ENCODE peak calls at places on chromosomes 3 and 15, in five cellular contexts. T is GM23248, M is tibial nerve, D is lower lobe of right lung, P is sigmoid colon. N is an unnamed sample.

GRCh38 chr3:183826448-183826847 is 1.1 kb upstream of the MAP6D1 start:
- DNase-seq in M (no peak), D (no peak), P (no peak), T (no peak), N (no peak)

GRCh38 chr3:126954141-126954845 is 28.6 kb upstream of the PLXNA1 start:
- DNase-seq in D (no peak), M (no peak), T (peak; percentile 35), P (peak; percentile 42), N (no peak)

GRCh38 chr3:185200639-185201038 is 47.8 kb upstream of the C3orf70 start:
- DNase-seq in D (no peak), T (peak; percentile 85), M (no peak), P (no peak), N (peak; percentile 58)

GRCh38 chr3:70064194-70064787 is 64.8 kb downstream of the SAMMSON start:
- DNase-seq in P (no peak), T (peak; percentile 55), M (no peak), D (no peak), N (peak; percentile 71)

GRCh38 chr3:99532246-99532645 is 106.1 kb upstream of the COL8A1 start:
- DNase-seq in T (peak; percentile 81), M (no peak), D (no peak), P (no peak), N (peak; percentile 88)

GRCh38 chr15:89003865-89004725 is 84.2 kb upstream of the ABHD2 start:
- DNase-seq in T (peak; percentile 61), D (no peak), M (no peak), P (no peak), N (peak; percentile 8)

GRCh38 chr3:105824129-105824528 is 44.7 kb downstream of the CBLB start:
- DNase-seq in T (no peak), D (no peak), M (no peak), P (no peak), N (no peak)

GRCh38 chr15:92621972-92622533 is 33.5 kb downstream of the FAM174B start:
- DNase-seq in M (no peak), T (no peak), P (peak; percentile 44), D (no peak), N (no peak)

GRCh38 chr3:4584537-4585249 is 91.5 kb downstream of the ITPR1 start:
- DNase-seq in P (peak; percentile 67), T (peak; percentile 9), M (no peak), D (no peak), N (peak; percentile 18)

GRCh38 chr15:91281991-91282390 is 181.9 kb downstream of the SV2B start:
- DNase-seq in D (no peak), M (no peak), T (no peak), P (no peak), N (no peak)

GRCh38 chr15:59473226-59473625 is 35.2 kb downstream of the FAM81A start:
- DNase-seq in T (no peak), M (no peak), D (no peak), P (no peak), N (peak; percentile 75)

GRCh38 chr15:65355173-65355982 is 22.4 kb downstream of the IGDCC3 start:
- DNase-seq in P (no peak), M (no peak), T (peak; percentile 17), D (no peak), N (no peak)

GRCh38 chr3:77038468-77038927 is 1.4 kb upstream of the ROBO2 start:
- DNase-seq in T (peak; percentile 91), P (peak; percentile 87), D (peak; percentile 64), M (peak; percentile 23), N (peak; percentile 67)

GRCh38 chr3:632571-633170 is 436.1 kb downstream of the CHL1 start:
- DNase-seq in P (no peak), M (no peak), D (no peak), T (peak; percentile 22), N (peak; percentile 26)

GRCh38 chr3:13378155-13378554 is 42.0 kb downstream of the NUP210 start:
- DNase-seq in P (no peak), D (no peak), T (peak; percentile 24), M (no peak), N (no peak)

GRCh38 chr15:68277131-68277604 is 377 bp upstream of the FEM1B start:
- DNase-seq in D (peak; percentile 53), P (peak; percentile 78), T (peak; percentile 73), M (no peak), N (no peak)

GRCh38 chr15:99999282-100000070 is 266.2 kb upstream of the LYSMD4 start:
- DNase-seq in P (no peak), M (no peak), T (no peak), D (no peak), N (no peak)

GRCh38 chr15:95709959-95710695 is 620.4 kb upstream of the NR2F2 start:
- DNase-seq in T (no peak), D (no peak), M (no peak), P (no peak), N (no peak)

GRCh38 chr15:31296304-31297220 is 30.1 kb upstream of the KLF13 start:
- DNase-seq in T (no peak), P (peak; percentile 68), D (peak; percentile 76), M (peak; percentile 9), N (peak; percentile 61)

GRCh38 chr3:38519651-38520050 is 23.5 kb downstream of the EXOG start:
- DNase-seq in D (no peak), M (no peak), P (no peak), T (no peak), N (no peak)

GRCh38 chr3:170868577-170869239 is 1.3 kb downstream of the RPL22L1 start:
- DNase-seq in M (no peak), D (no peak), T (peak; percentile 24), P (no peak), N (no peak)

GRCh38 chr3:4421121-4421520 is 45.9 kb downstream of the SUMF1 start:
- DNase-seq in M (no peak), T (peak; percentile 83), P (no peak), D (no peak), N (no peak)

GRCh38 chr15:48569591-48570302 is 75.8 kb downstream of the FBN1 start:
- DNase-seq in T (no peak), M (no peak), P (no peak), D (no peak), N (no peak)

GRCh38 chr15:70149667-70150404 is 52.1 kb upstream of the TLE3 start:
- DNase-seq in M (no peak), D (no peak), P (no peak), T (peak; percentile 64), N (no peak)

GRCh38 chr3:30508319-30508718 is 98.1 kb upstream of the TGFBR2 start:
- DNase-seq in T (no peak), M (no peak), P (no peak), D (no peak), N (no peak)

GRCh38 chr3:195226900-195227447 is 44.0 kb downstream of the XXYLT1 start:
- DNase-seq in P (peak; percentile 49), D (no peak), M (no peak), T (peak; percentile 35), N (peak; percentile 46)

GRCh38 chr3:146241523-146242240 is 9.2 kb downstream of the PLSCR4 start:
- DNase-seq in M (no peak), D (no peak), P (no peak), T (no peak), N (peak; percentile 59)

GRCh38 chr3:191136347-191136746 is 62.7 kb upstream of the OSTN start:
- DNase-seq in T (peak; percentile 52), M (no peak), D (no peak), P (no peak), N (peak; percentile 63)

GRCh38 chr15:67853454-67853853 is 13.6 kb upstream of the RNU6-1 start:
- DNase-seq in P (no peak), T (no peak), D (no peak), M (no peak), N (no peak)

GRCh38 chr3:152557302-152557999 is 277.5 kb upstream of the P2RY1 start:
- DNase-seq in T (no peak), D (no peak), M (no peak), P (no peak), N (no peak)
- H3K4me3 ChIP-seq in T (no peak overlapping the region), D (no peak overlapping the region), M (no peak overlapping the region), P (no peak overlapping the region), N (no peak overlapping the region)

GRCh38 chr15:74643368-74644204 is 27.9 kb downstream of the CLK3 start:
- DNase-seq in T (no peak), M (no peak), P (no peak), D (no peak), N (no peak)
- H3K4me1 ChIP-seq in T (peaks cover 10% of the 10 kb centered on the region), M (no peaks in the 10 kb centered on the region), P (peaks cover 18% of the 10 kb centered on the region), D (peaks cover 39% of the 10 kb centered on the region), N (peaks cover 18% of the 10 kb centered on the region)

GRCh38 chr15:28107894-28108255 is 8.8 kb upstream of the OCA2 start:
- DNase-seq in M (no peak), P (no peak), D (no peak), T (no peak), N (peak; percentile 10)
- H3K4me3 ChIP-seq in M (no peak overlapping the region), P (peak overlapping the region; percentile 50), D (peak overlapping the region; percentile 60), T (no peak overlapping the region), N (no peak overlapping the region)

GRCh38 chr15:85475711-85476110 is 95.3 kb downstream of the AKAP13 start:
- DNase-seq in P (no peak), D (no peak), M (no peak), T (no peak), N (no peak)

GRCh38 chr15:85479071-85479647 is 98.8 kb downstream of the AKAP13 start:
- DNase-seq in M (no peak), D (no peak), P (no peak), T (peak; percentile 69), N (peak; percentile 79)

GRCh38 chr15:85477061-85477460 is 96.7 kb downstream of the AKAP13 start:
- DNase-seq in D (no peak), T (peak; percentile 17), P (no peak), M (no peak), N (no peak)

GRCh38 chr15:85475317-85475701 is 94.9 kb downstream of the AKAP13 start:
- DNase-seq in T (peak; percentile 17), M (no peak), P (no peak), D (no peak), N (peak; percentile 63)

GRCh38 chr15:85477730-85478129 is 97.3 kb downstream of the AKAP13 start:
- DNase-seq in T (peak; percentile 64), D (no peak), M (no peak), P (no peak), N (peak; percentile 55)
- H3K4me1 ChIP-seq in T (peaks cover 74% of the 10 kb centered on the region), D (peaks cover 64% of the 10 kb centered on the region), M (peaks cover 35% of the 10 kb centered on the region), P (peaks cover 84% of the 10 kb centered on the region), N (peaks cover 40% of the 10 kb centered on the region)

GRCh38 chr3:55812403-55813013 is 325.4 kb upstream of the WNT5A start:
- DNase-seq in M (no peak), D (no peak), P (no peak), T (no peak), N (no peak)

GRCh38 chr3:55817177-55817576 is 330.1 kb upstream of the WNT5A start:
- DNase-seq in M (no peak), T (no peak), D (no peak), P (no peak), N (no peak)

GRCh38 chr3:55818485-55818884 is 331.4 kb upstream of the WNT5A start:
- DNase-seq in M (no peak), D (no peak), P (no peak), T (no peak), N (peak; percentile 11)

GRCh38 chr3:55813268-55814097 is 326.4 kb upstream of the WNT5A start:
- DNase-seq in P (no peak), D (no peak), T (no peak), M (no peak), N (no peak)

GRCh38 chr3:55815262-55815661 is 328.2 kb upstream of the WNT5A start:
- DNase-seq in D (no peak), P (no peak), T (no peak), M (no peak), N (no peak)
- H3K4me3 ChIP-seq in D (no peak overlapping the region), P (no peak overlapping the region), T (no peak overlapping the region), M (no peak overlapping the region), N (no peak overlapping the region)

GRCh38 chr3:11584570-11584969 is 59.1 kb downstream of the VGLL4 start:
- DNase-seq in P (no peak), M (no peak), D (no peak), T (no peak), N (no peak)
- H3K4me1 ChIP-seq in P (peaks cover 67% of the 10 kb centered on the region), M (peaks cover 84% of the 10 kb centered on the region), D (peaks cover 67% of the 10 kb centered on the region), T (peaks cover 60% of the 10 kb centered on the region), N (peaks cover 29% of the 10 kb centered on the region)

N was measured in endothelial cell of umbilical vein.